ENCODE peak calls at places on chromosomes 16 and 17, in five cellular contexts. One of them, this sample, is unnamed.

GRCh38 chr16:78292726-78293380 is 193.4 kb downstream of the WWOX start:
- DNase-seq in bronchial epithelial cell: peak; percentile 22
- DNase-seq in A549: no peak
- DNase-seq in HFF-Myc: no peak
- DNase-seq in HL-60: no peak
- DNase-seq in this sample: no peak

GRCh38 chr16:47578573-47578972 is 117.4 kb downstream of the PHKB start:
- DNase-seq in bronchial epithelial cell: peak; percentile 84
- DNase-seq in A549: no peak
- DNase-seq in HFF-Myc: no peak
- DNase-seq in HL-60: no peak
- DNase-seq in this sample: no peak

GRCh38 chr16:9383281-9383680 is 291.8 kb downstream of the HAPSTR1 start:
- DNase-seq in bronchial epithelial cell: no peak
- DNase-seq in A549: no peak
- DNase-seq in HFF-Myc: no peak
- DNase-seq in HL-60: no peak
- DNase-seq in this sample: no peak

GRCh38 chr17:71392715-71393567 is 727.9 kb upstream of the SOX9 start:
- DNase-seq in bronchial epithelial cell: peak; percentile 22
- DNase-seq in A549: no peak
- DNase-seq in HFF-Myc: no peak
- DNase-seq in HL-60: no peak
- DNase-seq in this sample: no peak

GRCh38 chr17:64148017-64148631 is 18.2 kb upstream of the ERN1 start:
- DNase-seq in bronchial epithelial cell: peak; percentile 11
- DNase-seq in A549: no peak
- DNase-seq in HFF-Myc: no peak
- DNase-seq in HL-60: no peak
- DNase-seq in this sample: peak; percentile 90

GRCh38 chr17:72176516-72176851 is 55.7 kb downstream of the SOX9 start:
- DNase-seq in bronchial epithelial cell: no peak
- DNase-seq in A549: no peak
- DNase-seq in HFF-Myc: no peak
- DNase-seq in HL-60: no peak
- DNase-seq in this sample: no peak

GRCh38 chr16:17607624-17608023 is 136.9 kb upstream of the XYLT1 start:
- DNase-seq in bronchial epithelial cell: no peak
- DNase-seq in A549: no peak
- DNase-seq in HFF-Myc: no peak
- DNase-seq in HL-60: no peak
- DNase-seq in this sample: peak; percentile 45

GRCh38 chr17:29590979-29591736 is 1.7 kb upstream of the GIT1 start:
- DNase-seq in bronchial epithelial cell: peak; percentile 48
- DNase-seq in A549: peak; percentile 91
- DNase-seq in HFF-Myc: no peak
- DNase-seq in HL-60: no peak
- DNase-seq in this sample: no peak

GRCh38 chr16:73215482-73216377 is 167.8 kb upstream of the ZFHX3 start:
- DNase-seq in bronchial epithelial cell: no peak
- DNase-seq in A549: no peak
- DNase-seq in HFF-Myc: no peak
- DNase-seq in HL-60: no peak
- DNase-seq in this sample: no peak

GRCh38 chr17:54916721-54917120 is 16.1 kb downstream of the TOM1L1 start:
- DNase-seq in bronchial epithelial cell: no peak
- DNase-seq in A549: no peak
- DNase-seq in HFF-Myc: no peak
- DNase-seq in HL-60: no peak
- DNase-seq in this sample: no peak

GRCh38 chr16:27326738-27327585 is 13.2 kb downstream of the IL4R start:
- DNase-seq in bronchial epithelial cell: peak; percentile 90
- DNase-seq in A549: peak; percentile 84
- DNase-seq in HFF-Myc: peak; percentile 52
- DNase-seq in HL-60: peak; percentile 88
- DNase-seq in this sample: no peak

GRCh38 chr16:2486645-2487516 is 12.0 kb downstream of the TBC1D24 start:
- DNase-seq in bronchial epithelial cell: peak; percentile 41
- DNase-seq in A549: no peak
- DNase-seq in HFF-Myc: no peak
- DNase-seq in HL-60: peak; percentile 47
- DNase-seq in this sample: no peak

GRCh38 chr17:54944796-54945195 is 23.7 kb downstream of the COX11 start:
- DNase-seq in bronchial epithelial cell: no peak
- DNase-seq in A549: no peak
- DNase-seq in HFF-Myc: no peak
- DNase-seq in HL-60: no peak
- DNase-seq in this sample: no peak

GRCh38 chr17:1229354-1229890 is 40.8 kb upstream of the BHLHA9 start:
- DNase-seq in bronchial epithelial cell: no peak
- DNase-seq in A549: peak; percentile 78
- DNase-seq in HFF-Myc: no peak
- DNase-seq in HL-60: peak; percentile 41
- DNase-seq in this sample: no peak

GRCh38 chr16:82167670-82168069 is 2.4 kb downstream of the MPHOSPH6 start:
- DNase-seq in bronchial epithelial cell: no peak
- DNase-seq in A549: no peak
- DNase-seq in HFF-Myc: no peak
- DNase-seq in HL-60: no peak
- DNase-seq in this sample: no peak

GRCh38 chr17:44220211-44221071 is 966 bp upstream of the UBTF start:
- DNase-seq in bronchial epithelial cell: no peak
- DNase-seq in A549: no peak
- DNase-seq in HFF-Myc: no peak
- DNase-seq in HL-60: no peak
- DNase-seq in this sample: no peak

GRCh38 chr17:39144414-39144813 is 7.0 kb downstream of the PLXDC1 start:
- DNase-seq in bronchial epithelial cell: peak; percentile 85
- DNase-seq in A549: no peak
- DNase-seq in HFF-Myc: peak; percentile 70
- DNase-seq in HL-60: no peak
- DNase-seq in this sample: no peak

DNA sequence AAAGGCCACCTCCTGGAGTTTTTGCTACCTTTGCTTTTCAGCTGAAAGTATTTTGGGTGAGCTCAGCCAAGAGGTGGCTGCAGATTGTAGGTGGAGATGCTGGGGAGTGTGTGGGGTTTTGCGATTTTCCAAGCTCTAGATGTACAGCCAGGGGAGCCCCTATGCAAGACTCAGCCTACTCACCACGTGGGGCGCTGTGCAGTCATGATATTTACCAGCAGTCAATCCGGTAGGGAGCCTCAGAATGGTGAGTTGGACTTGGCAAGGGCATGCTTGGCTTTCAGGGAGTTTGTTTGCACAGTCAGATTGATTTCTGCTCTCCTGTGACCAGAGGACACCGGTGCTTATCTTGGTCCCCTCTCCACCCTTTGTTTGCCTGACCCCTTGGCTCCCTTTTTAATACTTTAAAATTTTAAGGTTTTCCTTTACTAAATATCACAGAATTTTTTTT is 175.3 kb downstream of the UTP18 start:
- DNase-seq in bronchial epithelial cell: peak; percentile 61
- DNase-seq in A549: peak; percentile 91
- DNase-seq in HFF-Myc: no peak
- DNase-seq in HL-60: no peak
- DNase-seq in this sample: peak; percentile 87
- TF ChIP-seq CTCF in bronchial epithelial cell: peak; percentile 51
- TF ChIP-seq CTCF in A549: peak; percentile 66
- TF ChIP-seq CTCF in HFF-Myc: peak; percentile 29
- TF ChIP-seq CTCF in HL-60: no peak
- TF ChIP-seq CTCF in this sample: peak; percentile 95

DNA sequence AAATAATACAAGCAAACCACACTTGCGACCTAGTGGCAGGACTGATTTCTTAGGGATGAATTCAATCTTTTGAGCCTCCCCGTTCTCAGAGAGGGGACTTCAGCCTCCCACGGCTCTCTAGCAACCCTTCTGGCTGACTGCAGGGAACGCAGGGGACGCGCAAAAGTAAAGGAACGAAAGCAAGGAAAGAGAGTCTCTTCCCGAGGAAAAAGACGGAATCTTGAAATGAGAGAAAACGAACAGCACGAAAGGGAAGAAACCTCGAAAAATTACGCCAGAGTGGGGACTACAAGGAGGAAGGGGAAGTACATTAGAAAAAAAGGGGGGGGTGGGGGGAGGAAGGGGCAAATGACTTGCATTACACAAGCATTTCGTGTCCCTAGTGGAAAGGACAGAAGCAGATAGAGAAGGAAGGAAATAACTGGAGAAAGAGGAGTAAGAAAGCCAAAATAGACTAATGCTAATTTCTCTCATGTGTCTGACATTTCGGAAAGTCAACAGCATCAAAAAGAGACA is 1.2 kb downstream of the GRB2 start:
- DNase-seq in bronchial epithelial cell: peak; percentile 65
- DNase-seq in A549: peak; percentile 89
- DNase-seq in HFF-Myc: peak; percentile 44
- DNase-seq in HL-60: peak; percentile 89
- DNase-seq in this sample: peak; percentile 49
- H3K4me3 ChIP-seq in bronchial epithelial cell: peak overlapping the region; percentile 95
- H3K4me3 ChIP-seq in A549: peak overlapping the region; percentile 96
- H3K4me3 ChIP-seq in HFF-Myc: peak overlapping the region; percentile 96
- H3K4me3 ChIP-seq in HL-60: peak overlapping the region; percentile 74
- H3K4me3 ChIP-seq in this sample: peak overlapping the region; percentile 96

GRCh38 chr17:81870155-81870977 is 771 bp downstream of the ARHGDIA start:
- DNase-seq in bronchial epithelial cell: no peak
- DNase-seq in A549: no peak
- DNase-seq in HFF-Myc: no peak
- DNase-seq in HL-60: no peak
- DNase-seq in this sample: no peak

GRCh38 chr17:81870978-81871386 is at the start of gene ARHGDIA:
- DNase-seq in bronchial epithelial cell: no peak
- DNase-seq in A549: no peak
- DNase-seq in HFF-Myc: no peak
- DNase-seq in HL-60: no peak
- DNase-seq in this sample: no peak

GRCh38 chr17:81867952-81868673 is 3.0 kb downstream of the ARHGDIA start:
- DNase-seq in bronchial epithelial cell: no peak
- DNase-seq in A549: no peak
- DNase-seq in HFF-Myc: no peak
- DNase-seq in HL-60: no peak
- DNase-seq in this sample: no peak

GRCh38 chr17:81868674-81869220 is 2.4 kb downstream of the ARHGDIA start:
- DNase-seq in bronchial epithelial cell: peak; percentile 54
- DNase-seq in A549: peak; percentile 58
- DNase-seq in HFF-Myc: no peak
- DNase-seq in HL-60: no peak
- DNase-seq in this sample: no peak

GRCh38 chr17:81869221-81870154 is 1.6 kb downstream of the ARHGDIA start:
- DNase-seq in bronchial epithelial cell: no peak
- DNase-seq in A549: peak; percentile 62
- DNase-seq in HFF-Myc: no peak
- DNase-seq in HL-60: no peak
- DNase-seq in this sample: no peak
- TF ChIP-seq CTCF in bronchial epithelial cell: peak; percentile 75
- TF ChIP-seq CTCF in A549: peak; percentile 78
- TF ChIP-seq CTCF in HFF-Myc: peak; percentile 84
- TF ChIP-seq CTCF in HL-60: peak; percentile 55
- TF ChIP-seq CTCF in this sample: peak; percentile 45

GRCh38 chr17:14429084-14429483 is 128.2 kb downstream of the HS3ST3B1 start:
- DNase-seq in bronchial epithelial cell: no peak
- DNase-seq in A549: no peak
- DNase-seq in HFF-Myc: no peak
- DNase-seq in HL-60: no peak
- DNase-seq in this sample: no peak

GRCh38 chr17:14428640-14429029 is 127.8 kb downstream of the HS3ST3B1 start:
- DNase-seq in bronchial epithelial cell: no peak
- DNase-seq in A549: no peak
- DNase-seq in HFF-Myc: no peak
- DNase-seq in HL-60: no peak
- DNase-seq in this sample: no peak

GRCh38 chr17:14432058-14432457 is 131.2 kb downstream of the HS3ST3B1 start:
- DNase-seq in bronchial epithelial cell: no peak
- DNase-seq in A549: no peak
- DNase-seq in HFF-Myc: no peak
- DNase-seq in HL-60: no peak
- DNase-seq in this sample: no peak

DNA sequence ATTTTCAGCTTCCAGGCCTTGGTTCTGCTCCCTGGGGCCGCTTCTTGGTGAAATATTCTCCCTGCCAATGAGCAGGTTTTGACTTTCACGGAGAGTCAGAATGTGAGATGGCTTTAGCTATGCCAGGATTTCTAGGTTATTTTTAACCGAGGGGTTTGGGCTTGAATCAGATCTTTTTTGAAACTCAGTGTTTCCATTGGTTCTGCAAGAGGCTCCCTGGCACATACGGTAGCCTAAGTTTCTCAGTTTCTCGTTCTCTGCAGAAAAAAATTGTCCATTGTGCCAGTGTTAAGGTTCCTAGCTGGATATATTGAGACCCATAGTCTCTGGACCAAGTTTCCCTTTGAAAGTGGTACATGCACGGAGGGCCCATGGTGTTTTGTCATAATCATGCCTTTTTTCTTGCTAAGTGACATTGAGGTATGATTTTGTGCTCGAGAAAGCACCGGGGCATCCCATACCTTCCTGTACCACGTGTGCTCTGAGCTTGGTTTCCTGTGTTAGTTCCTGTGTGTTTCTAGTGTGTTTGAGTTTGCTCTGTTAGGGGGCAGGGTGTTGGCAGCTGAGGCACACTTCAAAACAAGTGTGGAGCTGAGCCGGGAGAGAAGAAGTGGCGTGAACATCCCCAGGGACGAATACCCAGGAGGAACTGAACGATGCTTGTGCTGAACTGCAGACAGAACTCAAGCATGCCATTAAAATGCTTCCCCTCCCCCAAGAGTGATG is 127.2 kb downstream of the HS3ST3B1 start:
- DNase-seq in bronchial epithelial cell: no peak
- DNase-seq in A549: no peak
- DNase-seq in HFF-Myc: no peak
- DNase-seq in HL-60: no peak
- DNase-seq in this sample: no peak
- H3K4me3 ChIP-seq in bronchial epithelial cell: no peak overlapping the region
- H3K4me3 ChIP-seq in A549: no peak overlapping the region
- H3K4me3 ChIP-seq in HFF-Myc: no peak overlapping the region
- H3K4me3 ChIP-seq in HL-60: no peak overlapping the region
- H3K4me3 ChIP-seq in this sample: no peak overlapping the region

GRCh38 chr16:1027416-1027815 is 45.1 kb upstream of the SSTR5 start:
- DNase-seq in bronchial epithelial cell: no peak
- DNase-seq in A549: no peak
- DNase-seq in HFF-Myc: no peak
- DNase-seq in HL-60: no peak
- DNase-seq in this sample: no peak
- TF ChIP-seq CTCF in bronchial epithelial cell: no peak
- TF ChIP-seq CTCF in A549: no peak
- TF ChIP-seq CTCF in HFF-Myc: no peak
- TF ChIP-seq CTCF in HL-60: no peak
- TF ChIP-seq CTCF in this sample: no peak